ENCODE peak calls at places on chromosome 13, in seven cellular contexts. One of them, this sample, is unnamed.
A peak's percentile ranks its signal among the peaks of the same experiment; 100 is the strongest.

GRCh38 chr13:24671367-24672117 is 8.7 kb upstream of the ATP12A start:
- DNase-seq in CD8-positive, alpha-beta memory T cell: no peak
- DNase-seq in H9: peak; percentile 61
- DNase-seq in stimulated activated CD8-positive, alpha-beta memory T cell treated with anti-CD3 and anti-CD28 coated beads, Interleukin-7, amount 100 ng/mL, for 24 hours: no peak
- DNase-seq in cardiac fibroblast: peak; percentile 89
- DNase-seq in cardiac muscle cell: peak; percentile 70
- DNase-seq in GM23248: peak; percentile 97
- DNase-seq in this sample: peak; percentile 87

GRCh38 chr13:28412981-28413380 is 81.9 kb downstream of the FLT1 start:
- DNase-seq in cardiac fibroblast: peak; percentile 20
- DNase-seq in CD8-positive, alpha-beta memory T cell: no peak
- DNase-seq in H9: no peak
- DNase-seq in stimulated activated CD8-positive, alpha-beta memory T cell treated with anti-CD3 and anti-CD28 coated beads, Interleukin-7, amount 100 ng/mL, for 24 hours: no peak
- DNase-seq in GM23248: no peak
- DNase-seq in cardiac muscle cell: no peak
- DNase-seq in this sample: no peak

GRCh38 chr13:27171244-27171829 is at the start of gene USP12:
- DNase-seq in CD8-positive, alpha-beta memory T cell: peak; percentile 28
- DNase-seq in GM23248: no peak
- DNase-seq in H9: peak; percentile 63
- DNase-seq in stimulated activated CD8-positive, alpha-beta memory T cell treated with anti-CD3 and anti-CD28 coated beads, Interleukin-7, amount 100 ng/mL, for 24 hours: no peak
- DNase-seq in cardiac muscle cell: peak; percentile 79
- DNase-seq in cardiac fibroblast: peak; percentile 36
- DNase-seq in this sample: peak; percentile 23

GRCh38 chr13:23504188-23504587 is 66.0 kb upstream of the TNFRSF19 start:
- DNase-seq in H9: no peak
- DNase-seq in GM23248: peak; percentile 78
- DNase-seq in stimulated activated CD8-positive, alpha-beta memory T cell treated with anti-CD3 and anti-CD28 coated beads, Interleukin-7, amount 100 ng/mL, for 24 hours: no peak
- DNase-seq in cardiac muscle cell: no peak
- DNase-seq in cardiac fibroblast: no peak
- DNase-seq in CD8-positive, alpha-beta memory T cell: no peak
- DNase-seq in this sample: peak; percentile 53

GRCh38 chr13:59774511-59774911 is 389.2 kb downstream of the DIAPH3 start:
- DNase-seq in cardiac muscle cell: no peak
- DNase-seq in GM23248: peak; percentile 81
- DNase-seq in stimulated activated CD8-positive, alpha-beta memory T cell treated with anti-CD3 and anti-CD28 coated beads, Interleukin-7, amount 100 ng/mL, for 24 hours: no peak
- DNase-seq in H9: no peak
- DNase-seq in CD8-positive, alpha-beta memory T cell: no peak
- DNase-seq in cardiac fibroblast: peak; percentile 63
- DNase-seq in this sample: peak; percentile 54

GRCh38 chr13:90270231-90270630 is 1077.3 kb upstream of the MIR17HG start:
- DNase-seq in cardiac muscle cell: no peak
- DNase-seq in cardiac fibroblast: peak; percentile 59
- DNase-seq in CD8-positive, alpha-beta memory T cell: no peak
- DNase-seq in GM23248: no peak
- DNase-seq in H9: no peak
- DNase-seq in stimulated activated CD8-positive, alpha-beta memory T cell treated with anti-CD3 and anti-CD28 coated beads, Interleukin-7, amount 100 ng/mL, for 24 hours: no peak
- DNase-seq in this sample: no peak

GRCh38 chr13:99380402-99380801 is 73.2 kb upstream of the GPR183 start:
- DNase-seq in H9: no peak
- DNase-seq in GM23248: no peak
- DNase-seq in cardiac muscle cell: no peak
- DNase-seq in stimulated activated CD8-positive, alpha-beta memory T cell treated with anti-CD3 and anti-CD28 coated beads, Interleukin-7, amount 100 ng/mL, for 24 hours: no peak
- DNase-seq in CD8-positive, alpha-beta memory T cell: no peak
- DNase-seq in cardiac fibroblast: no peak
- DNase-seq in this sample: no peak

GRCh38 chr13:37870489-37870845 is 895 bp upstream of the TRPC4 start:
- DNase-seq in CD8-positive, alpha-beta memory T cell: no peak
- DNase-seq in cardiac muscle cell: no peak
- DNase-seq in cardiac fibroblast: peak; percentile 14
- DNase-seq in stimulated activated CD8-positive, alpha-beta memory T cell treated with anti-CD3 and anti-CD28 coated beads, Interleukin-7, amount 100 ng/mL, for 24 hours: no peak
- DNase-seq in H9: no peak
- DNase-seq in GM23248: no peak
- DNase-seq in this sample: no peak

GRCh38 chr13:97018029-97018819 is 23.9 kb upstream of the OXGR1 start:
- DNase-seq in cardiac muscle cell: peak; percentile 68
- DNase-seq in GM23248: peak; percentile 65
- DNase-seq in CD8-positive, alpha-beta memory T cell: peak; percentile 30
- DNase-seq in cardiac fibroblast: peak; percentile 75
- DNase-seq in H9: peak; percentile 51
- DNase-seq in stimulated activated CD8-positive, alpha-beta memory T cell treated with anti-CD3 and anti-CD28 coated beads, Interleukin-7, amount 100 ng/mL, for 24 hours: no peak
- DNase-seq in this sample: peak; percentile 39

GRCh38 chr13:80100636-80101035 is 240.3 kb downstream of the SPRY2 start:
- DNase-seq in H9: no peak
- DNase-seq in cardiac muscle cell: no peak
- DNase-seq in GM23248: peak; percentile 20
- DNase-seq in CD8-positive, alpha-beta memory T cell: no peak
- DNase-seq in stimulated activated CD8-positive, alpha-beta memory T cell treated with anti-CD3 and anti-CD28 coated beads, Interleukin-7, amount 100 ng/mL, for 24 hours: no peak
- DNase-seq in cardiac fibroblast: peak; percentile 49
- DNase-seq in this sample: no peak

GRCh38 chr13:30134578-30134977 is 172.8 kb downstream of the KATNAL1 start:
- DNase-seq in H9: no peak
- DNase-seq in GM23248: no peak
- DNase-seq in cardiac fibroblast: no peak
- DNase-seq in CD8-positive, alpha-beta memory T cell: no peak
- DNase-seq in cardiac muscle cell: no peak
- DNase-seq in stimulated activated CD8-positive, alpha-beta memory T cell treated with anti-CD3 and anti-CD28 coated beads, Interleukin-7, amount 100 ng/mL, for 24 hours: no peak
- DNase-seq in this sample: no peak

GRCh38 chr13:19601749-19602725 is 31.4 kb upstream of the MPHOSPH8 start:
- DNase-seq in cardiac fibroblast: peak; percentile 54
- DNase-seq in H9: peak; percentile 64
- DNase-seq in GM23248: peak; percentile 74
- DNase-seq in cardiac muscle cell: peak; percentile 55
- DNase-seq in stimulated activated CD8-positive, alpha-beta memory T cell treated with anti-CD3 and anti-CD28 coated beads, Interleukin-7, amount 100 ng/mL, for 24 hours: no peak
- DNase-seq in CD8-positive, alpha-beta memory T cell: peak; percentile 21
- DNase-seq in this sample: peak; percentile 48

GRCh38 chr13:33123066-33123940 is 107.1 kb downstream of the KL start:
- DNase-seq in cardiac fibroblast: peak; percentile 60
- DNase-seq in H9: no peak
- DNase-seq in stimulated activated CD8-positive, alpha-beta memory T cell treated with anti-CD3 and anti-CD28 coated beads, Interleukin-7, amount 100 ng/mL, for 24 hours: no peak
- DNase-seq in GM23248: peak; percentile 44
- DNase-seq in CD8-positive, alpha-beta memory T cell: no peak
- DNase-seq in cardiac muscle cell: peak; percentile 45
- DNase-seq in this sample: no peak

GRCh38 chr13:43986395-43986794 is 106.7 kb downstream of the LACC1 start:
- DNase-seq in stimulated activated CD8-positive, alpha-beta memory T cell treated with anti-CD3 and anti-CD28 coated beads, Interleukin-7, amount 100 ng/mL, for 24 hours: no peak
- DNase-seq in GM23248: no peak
- DNase-seq in cardiac muscle cell: peak; percentile 71
- DNase-seq in cardiac fibroblast: no peak
- DNase-seq in CD8-positive, alpha-beta memory T cell: no peak
- DNase-seq in H9: no peak
- DNase-seq in this sample: no peak

GRCh38 chr13:34757441-34757840 is 184.6 kb upstream of the NBEA start:
- DNase-seq in H9: no peak
- DNase-seq in GM23248: no peak
- DNase-seq in CD8-positive, alpha-beta memory T cell: no peak
- DNase-seq in cardiac fibroblast: peak; percentile 43
- DNase-seq in cardiac muscle cell: no peak
- DNase-seq in stimulated activated CD8-positive, alpha-beta memory T cell treated with anti-CD3 and anti-CD28 coated beads, Interleukin-7, amount 100 ng/mL, for 24 hours: no peak
- DNase-seq in this sample: peak; percentile 65

GRCh38 chr13:109088101-109088500 is 458.7 kb downstream of the MYO16 start:
- DNase-seq in stimulated activated CD8-positive, alpha-beta memory T cell treated with anti-CD3 and anti-CD28 coated beads, Interleukin-7, amount 100 ng/mL, for 24 hours: no peak
- DNase-seq in GM23248: no peak
- DNase-seq in CD8-positive, alpha-beta memory T cell: no peak
- DNase-seq in H9: no peak
- DNase-seq in cardiac muscle cell: no peak
- DNase-seq in cardiac fibroblast: no peak
- DNase-seq in this sample: peak; percentile 62

GRCh38 chr13:44274838-44275237 is 98.8 kb upstream of the SERP2 start:
- DNase-seq in cardiac fibroblast: no peak
- DNase-seq in CD8-positive, alpha-beta memory T cell: peak; percentile 55
- DNase-seq in stimulated activated CD8-positive, alpha-beta memory T cell treated with anti-CD3 and anti-CD28 coated beads, Interleukin-7, amount 100 ng/mL, for 24 hours: no peak
- DNase-seq in GM23248: peak; percentile 13
- DNase-seq in cardiac muscle cell: peak; percentile 32
- DNase-seq in H9: no peak
- DNase-seq in this sample: no peak

GRCh38 chr13:28337196-28338045 is 157.5 kb downstream of the FLT1 start:
- DNase-seq in GM23248: peak; percentile 81
- DNase-seq in cardiac muscle cell: no peak
- DNase-seq in cardiac fibroblast: peak; percentile 83
- DNase-seq in stimulated activated CD8-positive, alpha-beta memory T cell treated with anti-CD3 and anti-CD28 coated beads, Interleukin-7, amount 100 ng/mL, for 24 hours: no peak
- DNase-seq in CD8-positive, alpha-beta memory T cell: no peak
- DNase-seq in H9: no peak
- DNase-seq in this sample: peak; percentile 9

GRCh38 chr13:23357349-23357748 is 76.2 kb downstream of the SACS start:
- DNase-seq in CD8-positive, alpha-beta memory T cell: no peak
- DNase-seq in H9: no peak
- DNase-seq in GM23248: peak; percentile 71
- DNase-seq in cardiac fibroblast: peak; percentile 10
- DNase-seq in cardiac muscle cell: no peak
- DNase-seq in stimulated activated CD8-positive, alpha-beta memory T cell treated with anti-CD3 and anti-CD28 coated beads, Interleukin-7, amount 100 ng/mL, for 24 hours: no peak
- DNase-seq in this sample: no peak

GRCh38 chr13:110634558-110634957 is 19.2 kb downstream of the NAXD start:
- DNase-seq in CD8-positive, alpha-beta memory T cell: no peak
- DNase-seq in cardiac muscle cell: no peak
- DNase-seq in cardiac fibroblast: peak; percentile 53
- DNase-seq in stimulated activated CD8-positive, alpha-beta memory T cell treated with anti-CD3 and anti-CD28 coated beads, Interleukin-7, amount 100 ng/mL, for 24 hours: no peak
- DNase-seq in GM23248: peak; percentile 48
- DNase-seq in H9: no peak
- DNase-seq in this sample: no peak

GRCh38 chr13:94784066-94784465 is 71.7 kb upstream of the SOX21 start:
- DNase-seq in GM23248: peak; percentile 4
- DNase-seq in H9: no peak
- DNase-seq in cardiac muscle cell: no peak
- DNase-seq in cardiac fibroblast: peak; percentile 63
- DNase-seq in stimulated activated CD8-positive, alpha-beta memory T cell treated with anti-CD3 and anti-CD28 coated beads, Interleukin-7, amount 100 ng/mL, for 24 hours: no peak
- DNase-seq in CD8-positive, alpha-beta memory T cell: no peak
- DNase-seq in this sample: no peak

GRCh38 chr13:102687520-102687919 is 7.3 kb downstream of the METTL21C start:
- DNase-seq in cardiac fibroblast: no peak
- DNase-seq in CD8-positive, alpha-beta memory T cell: no peak
- DNase-seq in stimulated activated CD8-positive, alpha-beta memory T cell treated with anti-CD3 and anti-CD28 coated beads, Interleukin-7, amount 100 ng/mL, for 24 hours: no peak
- DNase-seq in GM23248: no peak
- DNase-seq in H9: no peak
- DNase-seq in cardiac muscle cell: no peak
- DNase-seq in this sample: peak; percentile 70

GRCh38 chr13:110520431-110521295 is 40.9 kb downstream of the RAB20 start:
- DNase-seq in GM23248: peak; percentile 85
- DNase-seq in stimulated activated CD8-positive, alpha-beta memory T cell treated with anti-CD3 and anti-CD28 coated beads, Interleukin-7, amount 100 ng/mL, for 24 hours: no peak
- DNase-seq in cardiac fibroblast: peak; percentile 93
- DNase-seq in H9: no peak
- DNase-seq in cardiac muscle cell: no peak
- DNase-seq in CD8-positive, alpha-beta memory T cell: no peak
- DNase-seq in this sample: no peak

GRCh38 chr13:99075268-99076191 is 97.7 kb upstream of the DOCK9 start:
- DNase-seq in cardiac muscle cell: no peak
- DNase-seq in H9: no peak
- DNase-seq in CD8-positive, alpha-beta memory T cell: peak; percentile 48
- DNase-seq in cardiac fibroblast: no peak
- DNase-seq in stimulated activated CD8-positive, alpha-beta memory T cell treated with anti-CD3 and anti-CD28 coated beads, Interleukin-7, amount 100 ng/mL, for 24 hours: no peak
- DNase-seq in GM23248: no peak
- DNase-seq in this sample: no peak

GRCh38 chr13:64849174-64849573 is 2381.0 kb downstream of the PCDH9 start:
- DNase-seq in cardiac fibroblast: no peak
- DNase-seq in CD8-positive, alpha-beta memory T cell: no peak
- DNase-seq in H9: no peak
- DNase-seq in cardiac muscle cell: no peak
- DNase-seq in GM23248: no peak
- DNase-seq in stimulated activated CD8-positive, alpha-beta memory T cell treated with anti-CD3 and anti-CD28 coated beads, Interleukin-7, amount 100 ng/mL, for 24 hours: no peak
- DNase-seq in this sample: no peak

GRCh38 chr13:111844222-111844671 is 222.7 kb upstream of the SOX1 start:
- DNase-seq in CD8-positive, alpha-beta memory T cell: no peak
- DNase-seq in cardiac fibroblast: no peak
- DNase-seq in H9: no peak
- DNase-seq in stimulated activated CD8-positive, alpha-beta memory T cell treated with anti-CD3 and anti-CD28 coated beads, Interleukin-7, amount 100 ng/mL, for 24 hours: no peak
- DNase-seq in cardiac muscle cell: no peak
- DNase-seq in GM23248: no peak
- DNase-seq in this sample: no peak

GRCh38 chr13:27573265-27573664 is 47.1 kb downstream of the LNX2 start:
- DNase-seq in cardiac fibroblast: peak; percentile 35
- DNase-seq in stimulated activated CD8-positive, alpha-beta memory T cell treated with anti-CD3 and anti-CD28 coated beads, Interleukin-7, amount 100 ng/mL, for 24 hours: no peak
- DNase-seq in GM23248: peak; percentile 9
- DNase-seq in CD8-positive, alpha-beta memory T cell: no peak
- DNase-seq in H9: no peak
- DNase-seq in cardiac muscle cell: no peak
- DNase-seq in this sample: peak; percentile 76

GRCh38 chr13:35789335-35790166 is 313.1 kb upstream of the MAB21L1 start:
- DNase-seq in cardiac muscle cell: peak; percentile 49
- DNase-seq in stimulated activated CD8-positive, alpha-beta memory T cell treated with anti-CD3 and anti-CD28 coated beads, Interleukin-7, amount 100 ng/mL, for 24 hours: no peak
- DNase-seq in GM23248: peak; percentile 66
- DNase-seq in H9: no peak
- DNase-seq in cardiac fibroblast: peak; percentile 63
- DNase-seq in CD8-positive, alpha-beta memory T cell: no peak
- DNase-seq in this sample: peak; percentile 19

GRCh38 chr13:78608705-78609463 is 5.5 kb upstream of the POU4F1 start:
- DNase-seq in stimulated activated CD8-positive, alpha-beta memory T cell treated with anti-CD3 and anti-CD28 coated beads, Interleukin-7, amount 100 ng/mL, for 24 hours: no peak
- DNase-seq in GM23248: peak; percentile 42
- DNase-seq in cardiac fibroblast: no peak
- DNase-seq in CD8-positive, alpha-beta memory T cell: no peak
- DNase-seq in cardiac muscle cell: no peak
- DNase-seq in H9: peak; percentile 39
- DNase-seq in this sample: no peak

GRCh38 chr13:98385591-98385990 is 191.3 kb downstream of the STK24 start:
- DNase-seq in cardiac muscle cell: no peak
- DNase-seq in stimulated activated CD8-positive, alpha-beta memory T cell treated with anti-CD3 and anti-CD28 coated beads, Interleukin-7, amount 100 ng/mL, for 24 hours: no peak
- DNase-seq in cardiac fibroblast: no peak
- DNase-seq in CD8-positive, alpha-beta memory T cell: no peak
- DNase-seq in GM23248: no peak
- DNase-seq in H9: no peak
- DNase-seq in this sample: no peak

GRCh38 chr13:76929975-76930374 is 18.3 kb upstream of the ACOD1 start:
- DNase-seq in cardiac muscle cell: no peak
- DNase-seq in cardiac fibroblast: peak; percentile 24
- DNase-seq in H9: no peak
- DNase-seq in stimulated activated CD8-positive, alpha-beta memory T cell treated with anti-CD3 and anti-CD28 coated beads, Interleukin-7, amount 100 ng/mL, for 24 hours: no peak
- DNase-seq in GM23248: no peak
- DNase-seq in CD8-positive, alpha-beta memory T cell: no peak
- DNase-seq in this sample: no peak

GRCh38 chr13:113226873-113227272 is 17.5 kb downstream of the CUL4A start:
- DNase-seq in stimulated activated CD8-positive, alpha-beta memory T cell treated with anti-CD3 and anti-CD28 coated beads, Interleukin-7, amount 100 ng/mL, for 24 hours: no peak
- DNase-seq in CD8-positive, alpha-beta memory T cell: no peak
- DNase-seq in cardiac muscle cell: no peak
- DNase-seq in H9: no peak
- DNase-seq in GM23248: no peak
- DNase-seq in cardiac fibroblast: no peak
- DNase-seq in this sample: no peak